ENCODE peak calls at places on chromosome 5, in nine cellular contexts. M, I, L, R, O, G, H, Z and F are unnamed samples.

GRCh38 chr5:15105799-15106393 is 234.3 kb upstream of the ANKH start:
- DNase-seq in M (no peak), I (peak; percentile 13), L (peak; percentile 41), R (peak; percentile 66), O (peak; percentile 79), G (peak; percentile 1), H (no peak), Z (peak; percentile 64), F (peak; percentile 56)

GRCh38 chr5:54310433-54311177 is at the start of gene ARL15:
- DNase-seq in M (peak; percentile 99), I (peak; percentile 91), L (peak; percentile 64), R (peak; percentile 98), O (peak; percentile 99), G (peak; percentile 91), H (peak; percentile 99), Z (peak; percentile 95), F (peak; percentile 99)

GRCh38 chr5:177389368-177390169 is 5.3 kb downstream of the SLC34A1 start:
- DNase-seq in M (no peak), I (no peak), L (no peak), R (peak; percentile 99), O (peak; percentile 79), G (no peak), H (no peak), Z (no peak), F (peak; percentile 52)

GRCh38 chr5:160293901-160294561 is 18.3 kb downstream of the CCNJL start:
- DNase-seq in M (peak; percentile 22), I (no peak), L (no peak), R (no peak), O (no peak), G (no peak), H (peak; percentile 88), Z (peak; percentile 17), F (no peak)

GRCh38 chr5:129963359-129963758 is 59.1 kb downstream of the CHSY3 start:
- DNase-seq in M (no peak), I (no peak), L (no peak), R (peak; percentile 4), O (peak; percentile 74), G (no peak), H (no peak), Z (no peak), F (no peak)

GRCh38 chr5:109803854-109804253 is 114.1 kb downstream of the MAN2A1 start:
- DNase-seq in M (no peak), I (no peak), L (no peak), R (no peak), O (no peak), G (no peak), H (no peak), Z (peak; percentile 2), F (no peak)

GRCh38 chr5:124669956-124670671 is 76.3 kb downstream of the ZNF608 start:
- DNase-seq in M (no peak), I (no peak), L (no peak), R (no peak), O (peak; percentile 32), G (no peak), H (no peak), Z (no peak), F (no peak)

GRCh38 chr5:135481387-135481786 is 29.2 kb upstream of the TIFAB start:
- DNase-seq in M (no peak), I (no peak), L (no peak), R (no peak), O (no peak), G (peak; percentile 40), H (no peak), Z (no peak), F (no peak)

GRCh38 chr5:146947181-146947941 is 68.8 kb upstream of the PPP2R2B start:
- DNase-seq in M (no peak), I (no peak), L (no peak), R (peak; percentile 55), O (peak; percentile 14), G (no peak), H (no peak), Z (peak; percentile 27), F (peak; percentile 26)

GRCh38 chr5:170105643-170106611 is at the start of gene FOXI1:
- DNase-seq in M (no peak), I (no peak), L (no peak), R (no peak), O (no peak), G (peak; percentile 70), H (peak; percentile 53), Z (no peak), F (no peak)

GRCh38 chr5:139453683-139454567 is 8.6 kb downstream of the ECSCR start:
- DNase-seq in M (no peak), I (no peak), L (no peak), R (no peak), O (no peak), G (no peak), H (no peak), Z (no peak), F (peak; percentile 59)

GRCh38 chr5:1639757-1640156 is 116.0 kb upstream of the LPCAT1 start:
- DNase-seq in M (no peak), I (no peak), L (no peak), R (no peak), O (no peak), G (no peak), H (no peak), Z (no peak), F (no peak)

GRCh38 chr5:24167791-24168190 is 477.0 kb downstream of the CDH10 start:
- DNase-seq in M (no peak), I (no peak), L (no peak), R (no peak), O (no peak), G (no peak), H (no peak), Z (no peak), F (no peak)

GRCh38 chr5:61228691-61229280 is 66.5 kb upstream of the SMIM15 start:
- DNase-seq in M (no peak), I (no peak), L (no peak), R (peak; percentile 38), O (peak; percentile 24), G (no peak), H (no peak), Z (no peak), F (no peak)

GRCh38 chr5:66074891-66075290 is 69.2 kb upstream of the SREK1 start:
- DNase-seq in M (no peak), I (no peak), L (no peak), R (peak; percentile 25), O (no peak), G (no peak), H (no peak), Z (no peak), F (no peak)

GRCh38 chr5:12910611-12911010 is 1006.4 kb upstream of the CTNND2 start:
- DNase-seq in M (no peak), I (no peak), L (no peak), R (peak; percentile 42), O (no peak), G (no peak), H (no peak), Z (no peak), F (no peak)

GRCh38 chr5:112208699-112209615 is 210.1 kb downstream of the EPB41L4A start:
- DNase-seq in M (no peak), I (no peak), L (no peak), R (no peak), O (no peak), G (no peak), H (no peak), Z (no peak), F (no peak)

GRCh38 chr5:135535820-135536801 is at the start of gene NEUROG1:
- DNase-seq in M (no peak), I (no peak), L (no peak), R (no peak), O (no peak), G (no peak), H (no peak), Z (no peak), F (no peak)

GRCh38 chr5:36090033-36090432 is 23.4 kb upstream of the UGT3A2 start:
- DNase-seq in M (no peak), I (peak; percentile 6), L (no peak), R (peak; percentile 51), O (peak; percentile 35), G (no peak), H (no peak), Z (peak; percentile 37), F (no peak)

GRCh38 chr5:76524101-76524835 is 98.9 kb downstream of the F2RL2 start:
- DNase-seq in M (no peak), I (no peak), L (no peak), R (no peak), O (no peak), G (no peak), H (no peak), Z (no peak), F (no peak)

GRCh38 chr5:83899351-83899970 is 178.8 kb upstream of the HAPLN1 start:
- DNase-seq in M (no peak), I (no peak), L (no peak), R (peak; percentile 5), O (no peak), G (no peak), H (no peak), Z (no peak), F (no peak)

GRCh38 chr5:148961261-148962199 is 101.3 kb downstream of the SH3TC2 start:
- DNase-seq in M (no peak), I (no peak), L (no peak), R (peak; percentile 53), O (no peak), G (no peak), H (no peak), Z (no peak), F (no peak)